ENCODE peak calls at places on chromosomes 7 and 10, in eight cellular contexts. O, M, Z, V, I, P, B and H are unnamed samples. For H3K36me3, the result is how much of the 10 kb centered on the place peaks cover.

GRCh38 chr10:46558411-46559185 is 2.1 kb upstream of the GPRIN2 start:
- DNase-seq in O (peak), M (no peak), Z (no peak), V (no peak), I (peak), P (peak), B (no peak), H (peak)

GRCh38 chr7:13067036-13067435 is 379.6 kb downstream of the ARL4A start:
- DNase-seq in O (no peak), M (no peak), Z (no peak), V (no peak), I (no peak), P (peak), B (no peak), H (no peak)

GRCh38 chr7:47405921-47406765 is 175.8 kb downstream of the TNS3 start:
- DNase-seq in O (peak), M (peak), Z (peak), V (no peak), I (peak), P (peak), B (peak), H (peak)

GRCh38 chr7:87564290-87564963 is 36.3 kb downstream of the ABCB1 start:
- DNase-seq in O (no peak), M (no peak), Z (no peak), V (no peak), I (peak), P (peak), B (no peak), H (no peak)

GRCh38 chr10:84522612-84523462 is 194.4 kb downstream of the CCSER2 start:
- DNase-seq in O (no peak), M (no peak), Z (no peak), V (no peak), I (no peak), P (no peak), B (no peak), H (no peak)

GRCh38 chr7:139656387-139656786 is 121.4 kb downstream of the HIPK2 start:
- DNase-seq in O (no peak), M (peak), Z (no peak), V (no peak), I (no peak), P (no peak), B (no peak), H (no peak)

GRCh38 chr10:42898037-42898960 is 115.7 kb downstream of the BMS1 start:
- DNase-seq in O (no peak), M (no peak), Z (no peak), V (no peak), I (no peak), P (no peak), B (no peak), H (no peak)

GRCh38 chr7:36999851-37000480 is 275.7 kb upstream of the AOAH start:
- DNase-seq in O (no peak), M (peak), Z (peak), V (no peak), I (no peak), P (no peak), B (no peak), H (no peak)

GRCh38 chr10:89591111-89591795 is 53.8 kb downstream of the PANK1 start:
- DNase-seq in O (peak), M (peak), Z (no peak), V (no peak), I (no peak), P (peak), B (peak), H (no peak)

GRCh38 chr10:84176836-84177474 is 3.4 kb downstream of the GPR15LG start:
- DNase-seq in O (no peak), M (no peak), Z (no peak), V (no peak), I (no peak), P (no peak), B (no peak), H (no peak)

GRCh38 chr10:133456041-133456951 is 2.6 kb downstream of the SCART1 start:
- DNase-seq in O (peak), M (no peak), Z (no peak), V (no peak), I (no peak), P (no peak), B (no peak), H (no peak)

GRCh38 chr10:132397036-132397541 is at the start of gene PWWP2B:
- DNase-seq in O (peak), M (no peak), Z (peak), V (peak), I (peak), P (peak), B (peak), H (peak)

GRCh38 chr7:20217193-20217948 is at the start of gene MACC1:
- DNase-seq in O (peak), M (no peak), Z (no peak), V (peak), I (no peak), P (peak), B (no peak), H (peak)

GRCh38 chr7:25897261-25897782 is 254.7 kb upstream of the NFE2L3 start:
- DNase-seq in O (no peak), M (no peak), Z (no peak), V (no peak), I (peak), P (no peak), B (no peak), H (no peak)

GRCh38 chr7:116122972-116123595 is 87.3 kb upstream of the TES start:
- DNase-seq in O (no peak), M (peak), Z (peak), V (no peak), I (no peak), P (no peak), B (peak), H (no peak)

GRCh38 chr7:158572000-158572828 is 15.4 kb downstream of the PTPRN2 start:
- DNase-seq in O (no peak), M (no peak), Z (no peak), V (no peak), I (peak), P (no peak), B (no peak), H (no peak)

GRCh38 chr7:96312502-96312901 is 9.4 kb downstream of the SLC25A13 start:
- DNase-seq in O (no peak), M (no peak), Z (no peak), V (no peak), I (no peak), P (no peak), B (no peak), H (no peak)

GRCh38 chr10:122248356-122249302 is 22.5 kb upstream of the BTBD16 start:
- DNase-seq in O (no peak), M (no peak), Z (no peak), V (no peak), I (no peak), P (no peak), B (no peak), H (no peak)

GRCh38 chr10:58064714-58065528 is 202.8 kb downstream of the IPMK start:
- DNase-seq in O (no peak), M (peak), Z (peak), V (no peak), I (peak), P (no peak), B (peak), H (no peak)

GRCh38 chr7:80236696-80237095 is 102.1 kb downstream of the GNAI1 start:
- DNase-seq in O (no peak), M (no peak), Z (no peak), V (no peak), I (no peak), P (no peak), B (peak), H (no peak)

GRCh38 chr7:23294549-23295400 is 4.4 kb upstream of the MALSU1 start:
- DNase-seq in O (no peak), M (no peak), Z (no peak), V (no peak), I (no peak), P (peak), B (no peak), H (no peak)

GRCh38 chr7:28088032-28088431 is 92.6 kb downstream of the JAZF1 start:
- DNase-seq in O (no peak), M (no peak), Z (peak), V (no peak), I (no peak), P (no peak), B (no peak), H (no peak)

GRCh38 chr7:28089120-28089714 is 91.4 kb downstream of the JAZF1 start:
- DNase-seq in O (no peak), M (no peak), Z (no peak), V (no peak), I (no peak), P (no peak), B (no peak), H (no peak)

GRCh38 chr7:28091190-28091589 is 89.4 kb downstream of the JAZF1 start:
- DNase-seq in O (no peak), M (no peak), Z (no peak), V (no peak), I (no peak), P (no peak), B (no peak), H (no peak)

GRCh38 chr7:28096713-28097112 is 83.9 kb downstream of the JAZF1 start:
- DNase-seq in O (no peak), M (no peak), Z (peak), V (peak), I (peak), P (no peak), B (peak), H (no peak)

GRCh38 chr7:28093617-28094232 is 86.9 kb downstream of the JAZF1 start:
- DNase-seq in O (peak), M (no peak), Z (peak), V (no peak), I (peak), P (peak), B (peak), H (peak)
- TF ChIP-seq CTCF in O (peak), M (peak), Z (peak), V (peak), I (peak), P (peak), B (peak), H (peak)

DNA sequence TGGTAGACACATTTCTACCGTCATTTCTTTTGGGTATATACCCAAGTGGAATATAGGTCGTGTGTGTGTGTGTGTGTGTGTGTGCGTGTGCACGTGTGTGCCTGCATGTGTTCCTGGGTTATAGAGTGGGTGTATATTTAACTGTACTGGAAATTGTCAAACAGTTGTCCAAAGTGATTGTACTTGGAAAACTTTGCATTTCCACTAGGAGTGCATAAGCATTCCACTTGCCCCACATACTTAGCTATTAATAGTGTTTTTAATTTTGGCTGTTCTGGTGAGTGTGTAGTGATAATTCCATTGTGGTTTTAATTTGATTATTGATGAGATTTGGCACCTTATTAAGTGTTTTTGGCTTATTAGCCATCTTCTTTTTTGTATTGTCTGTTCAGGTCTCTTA is 25.9 kb downstream of the TRUB1 start:
- DNase-seq in O (no peak), M (no peak), Z (no peak), V (no peak), I (no peak), P (no peak), B (no peak), H (no peak)
- H3K36me3 ChIP-seq in O (under half), M (under half), Z (under half), V (under half), I (under half), P (under half), B (under half), H (under half)

GRCh38 chr7:128019330-128019729 is 11.9 kb downstream of the LRRC4 start:
- DNase-seq in O (no peak), M (no peak), Z (no peak), V (no peak), I (no peak), P (no peak), B (no peak), H (no peak)

GRCh38 chr7:128017460-128017859 is 13.8 kb downstream of the LRRC4 start:
- DNase-seq in O (no peak), M (no peak), Z (no peak), V (no peak), I (no peak), P (no peak), B (no peak), H (no peak)

GRCh38 chr7:128017880-128018845 is 13.1 kb downstream of the LRRC4 start:
- DNase-seq in O (no peak), M (peak), Z (no peak), V (no peak), I (no peak), P (no peak), B (peak), H (no peak)

GRCh38 chr7:128021361-128021760 is 9.9 kb downstream of the LRRC4 start:
- DNase-seq in O (no peak), M (no peak), Z (no peak), V (no peak), I (no peak), P (no peak), B (peak), H (no peak)

GRCh38 chr7:128020161-128020560 is 11.1 kb downstream of the LRRC4 start:
- DNase-seq in O (no peak), M (no peak), Z (no peak), V (no peak), I (no peak), P (no peak), B (no peak), H (no peak)
- TF ChIP-seq CTCF in O (no peak), M (no peak), Z (peak), V (peak), I (no peak), P (peak), B (peak), H (peak)

GRCh38 chr7:141562036-141562435 is 10.8 kb downstream of the AGK start:
- DNase-seq in O (peak), M (no peak), Z (no peak), V (no peak), I (no peak), P (no peak), B (no peak), H (no peak)

GRCh38 chr7:141562543-141562942 is 11.3 kb downstream of the AGK start:
- DNase-seq in O (no peak), M (no peak), Z (no peak), V (no peak), I (no peak), P (no peak), B (no peak), H (no peak)

GRCh38 chr7:141558544-141559183 is 7.5 kb downstream of the AGK start:
- DNase-seq in O (no peak), M (peak), Z (peak), V (peak), I (no peak), P (no peak), B (peak), H (no peak)

GRCh38 chr7:141563956-141564623 is 12.9 kb downstream of the AGK start:
- DNase-seq in O (no peak), M (no peak), Z (no peak), V (no peak), I (no peak), P (no peak), B (no peak), H (no peak)

GRCh38 chr7:141562972-141563371 is 11.8 kb downstream of the AGK start:
- DNase-seq in O (no peak), M (peak), Z (no peak), V (no peak), I (no peak), P (no peak), B (no peak), H (no peak)
- H3K36me3 ChIP-seq in O (under half), M (under half), Z (under half), V (under half), I (under half), P (under half), B (under half), H (under half)

DNA sequence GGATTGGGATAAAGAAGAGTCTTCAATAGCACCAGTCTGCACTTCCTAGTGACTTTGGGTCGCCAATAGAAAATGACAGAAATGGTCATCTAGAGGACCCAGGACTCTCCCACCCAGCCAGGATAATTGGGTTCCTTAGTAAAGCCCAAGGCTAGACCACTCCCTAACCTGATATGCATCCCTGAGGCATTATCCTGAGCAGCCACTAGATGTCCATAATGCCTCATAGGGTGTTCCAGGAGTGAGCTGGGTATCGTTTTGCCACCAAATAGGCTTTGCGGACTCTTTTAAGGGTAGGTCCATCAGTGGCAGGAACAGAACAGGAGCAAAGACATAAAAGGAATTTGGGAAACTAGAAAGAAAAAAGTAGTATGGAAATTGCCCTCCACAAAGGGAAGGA is 4.5 kb upstream of the LRRC4 start:
- DNase-seq in O (no peak), M (no peak), Z (no peak), V (no peak), I (no peak), P (no peak), B (no peak), H (no peak)
- TF ChIP-seq CTCF in O (peak), M (peak), Z (peak), V (peak), I (peak), P (peak), B (peak), H (peak)

GRCh38 chr7:149765399-149766121 is 7.8 kb downstream of the ZNF467 start:
- DNase-seq in O (no peak), M (no peak), Z (no peak), V (no peak), I (no peak), P (no peak), B (no peak), H (no peak)

GRCh38 chr7:149766215-149766614 is 7.2 kb downstream of the ZNF467 start:
- DNase-seq in O (no peak), M (no peak), Z (no peak), V (no peak), I (no peak), P (no peak), B (no peak), H (no peak)

GRCh38 chr7:149764481-149765398 is 8.6 kb downstream of the ZNF467 start:
- DNase-seq in O (peak), M (no peak), Z (no peak), V (no peak), I (no peak), P (no peak), B (no peak), H (no peak)

GRCh38 chr7:149768931-149769330 is 4.5 kb downstream of the ZNF467 start:
- DNase-seq in O (no peak), M (no peak), Z (no peak), V (no peak), I (no peak), P (no peak), B (no peak), H (no peak)

DNA sequence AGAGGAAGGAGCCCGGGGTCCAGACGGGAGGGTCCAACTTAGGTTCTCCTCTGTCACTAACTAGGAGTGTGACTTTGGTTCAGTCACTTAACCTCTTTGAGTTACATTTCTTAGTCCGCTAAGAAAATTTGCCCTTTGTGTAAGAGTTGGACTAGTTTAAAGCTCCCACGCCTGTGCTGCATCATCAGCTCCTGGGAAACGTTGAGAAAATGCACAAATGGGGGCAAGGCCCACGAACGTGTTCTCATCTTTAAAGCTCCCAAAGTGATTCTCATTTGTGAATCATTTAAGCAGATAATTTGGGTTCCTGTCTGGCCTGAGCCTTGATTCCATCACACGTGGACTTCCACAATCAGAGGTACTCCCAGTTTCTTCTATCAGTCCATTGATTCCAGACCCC is 6.3 kb downstream of the ZNF467 start:
- DNase-seq in O (no peak), M (no peak), Z (no peak), V (no peak), I (no peak), P (no peak), B (no peak), H (no peak)
- H3K36me3 ChIP-seq in O (under half), M (under half), Z (under half), V (under half), I (under half), P (under half), B (under half), H (under half)

GRCh38 chr7:157391036-157391710 is 54.4 kb downstream of the DNAJB6 start:
- DNase-seq in O (no peak), M (no peak), Z (no peak), V (no peak), I (no peak), P (no peak), B (no peak), H (no peak)

GRCh38 chr7:157389951-157390730 is 53.3 kb downstream of the DNAJB6 start:
- DNase-seq in O (no peak), M (peak), Z (peak), V (no peak), I (peak), P (no peak), B (no peak), H (no peak)

GRCh38 chr7:157396316-157397035 is 59.7 kb downstream of the DNAJB6 start:
- DNase-seq in O (no peak), M (no peak), Z (no peak), V (no peak), I (no peak), P (no peak), B (no peak), H (no peak)

GRCh38 chr7:157394246-157395191 is 57.7 kb downstream of the DNAJB6 start:
- DNase-seq in O (no peak), M (peak), Z (peak), V (no peak), I (no peak), P (no peak), B (peak), H (no peak)

GRCh38 chr7:157392256-157393037 is 55.6 kb downstream of the DNAJB6 start:
- DNase-seq in O (no peak), M (no peak), Z (no peak), V (no peak), I (no peak), P (no peak), B (no peak), H (no peak)
- TF ChIP-seq CTCF in O (no peak), M (no peak), Z (no peak), V (no peak), I (no peak), P (no peak), B (no peak), H (no peak)

DNA sequence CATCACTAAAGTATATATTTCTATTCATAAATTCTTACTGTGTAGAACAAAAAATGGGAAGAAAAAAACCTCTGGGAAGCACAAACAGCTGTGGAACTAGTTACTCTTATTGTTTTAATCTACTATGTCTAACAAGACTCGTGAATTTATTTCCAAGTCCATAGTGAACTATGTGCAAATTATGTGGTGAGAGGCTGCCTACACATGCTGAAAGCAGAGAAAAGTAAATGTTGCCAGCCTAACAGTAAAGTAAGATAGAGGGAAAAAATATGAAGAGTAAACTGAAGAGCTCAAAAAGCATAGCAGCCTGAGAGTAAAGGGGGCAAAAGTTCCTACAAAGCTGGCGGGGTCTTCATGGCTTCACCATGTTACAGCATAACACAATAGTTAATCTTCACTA is 3.0 kb downstream of the GDI2 start:
- DNase-seq in O (no peak), M (no peak), Z (no peak), V (no peak), I (no peak), P (no peak), B (no peak), H (no peak)
- H3K36me3 ChIP-seq in O (under half), M (under half), Z (under half), V (under half), I (under half), P (under half), B (under half), H (under half)